ENCODE peak calls at places on chromosomes 2 and 18, in five cellular contexts. E, V, R, L and Z are unnamed samples.

GRCh38 chr2:41595235-41595634 is 452.6 kb upstream of the PKDCC start:
- DNase-seq in E (no peak), V (no peak), R (no peak), L (no peak), Z (no peak)

GRCh38 chr2:160635488-160635887 is 141.9 kb upstream of the RBMS1 start:
- DNase-seq in E (no peak), V (no peak), R (no peak), L (no peak), Z (no peak)

GRCh38 chr2:127562930-127563329 is 27.4 kb downstream of the MYO7B start:
- DNase-seq in E (no peak), V (no peak), R (no peak), L (no peak), Z (no peak)

GRCh38 chr2:129872438-129872837 is 107.0 kb upstream of the RAB6C start:
- DNase-seq in E (no peak), V (no peak), R (no peak), L (no peak), Z (no peak)

GRCh38 chr18:55685638-55686037 is 97.6 kb upstream of the TCF4 start:
- DNase-seq in E (no peak), V (no peak), R (no peak), L (no peak), Z (no peak)

GRCh38 chr2:148528356-148529064 is 116.0 kb upstream of the EPC2 start:
- DNase-seq in E (no peak), V (no peak), R (no peak), L (no peak), Z (no peak)

GRCh38 chr18:3482258-3482657 is 32.3 kb downstream of the TGIF1 start:
- DNase-seq in E (no peak), V (no peak), R (no peak), L (no peak), Z (no peak)

GRCh38 chr2:148813603-148814065 is 61.4 kb upstream of the KIF5C start:
- DNase-seq in E (no peak), V (peak), R (peak), L (no peak), Z (no peak)

GRCh38 chr2:105787376-105788318 is 42.9 kb downstream of the NCK2 start:
- DNase-seq in E (no peak), V (peak), R (no peak), L (no peak), Z (no peak)

GRCh38 chr2:66665124-66665984 is 230.4 kb downstream of the MEIS1 start:
- DNase-seq in E (no peak), V (no peak), R (no peak), L (no peak), Z (no peak)

GRCh38 chr2:172251231-172251630 is 148.5 kb upstream of the DLX2 start:
- DNase-seq in E (no peak), V (no peak), R (no peak), L (no peak), Z (peak)

GRCh38 chr2:231172020-231172419 is 26.4 kb upstream of the ARMC9 start:
- DNase-seq in E (no peak), V (no peak), R (no peak), L (no peak), Z (no peak)

GRCh38 chr2:1088192-1088860 is 137.7 kb downstream of the SNTG2 start:
- DNase-seq in E (no peak), V (no peak), R (no peak), L (no peak), Z (no peak)

GRCh38 chr2:96143231-96143847 is 1.9 kb downstream of the DUSP2 start:
- DNase-seq in E (no peak), V (no peak), R (no peak), L (no peak), Z (no peak)

GRCh38 chr2:221518937-221519635 is 53.0 kb downstream of the EPHA4 start:
- DNase-seq in E (no peak), V (no peak), R (no peak), L (no peak), Z (no peak)

GRCh38 chr2:239252433-239253200 is 148.2 kb downstream of the HDAC4 start:
- DNase-seq in E (no peak), V (no peak), R (no peak), L (no peak), Z (peak)

GRCh38 chr18:79639072-79639829 is 40.4 kb upstream of the CTDP1 start:
- DNase-seq in E (no peak), V (no peak), R (no peak), L (no peak), Z (no peak)

GRCh38 chr2:96353032-96353561 is 17.5 kb downstream of the NCAPH start:
- DNase-seq in E (no peak), V (peak), R (no peak), L (no peak), Z (no peak)

GRCh38 chr2:158603205-158603604 is 146.5 kb downstream of the PKP4 start:
- DNase-seq in E (no peak), V (no peak), R (no peak), L (no peak), Z (no peak)

GRCh38 chr2:240644171-240644651 is 18.9 kb downstream of the GPR35 start:
- DNase-seq in E (no peak), V (no peak), R (no peak), L (no peak), Z (no peak)

GRCh38 chr2:6914829-6915228 is 2.4 kb upstream of the RNF144A start:
- DNase-seq in E (peak), V (no peak), R (no peak), L (no peak), Z (peak)

GRCh38 chr2:205964111-205964761 is 121.7 kb downstream of the INO80D start:
- DNase-seq in E (no peak), V (no peak), R (no peak), L (peak), Z (peak)

GRCh38 chr2:178298785-178299212 is 104.5 kb downstream of the OSBPL6 start:
- DNase-seq in E (no peak), V (no peak), R (no peak), L (no peak), Z (peak)

GRCh38 chr18:52312321-52312720 is 27.7 kb upstream of the DCC start:
- DNase-seq in E (no peak), V (no peak), R (no peak), L (no peak), Z (no peak)

GRCh38 chr2:127014630-127015029 is 92.3 kb downstream of the BIN1 start:
- DNase-seq in E (peak), V (no peak), R (no peak), L (no peak), Z (peak)

GRCh38 chr18:1011342-1011741 is 106.7 kb downstream of the ADCYAP1 start:
- DNase-seq in E (no peak), V (no peak), R (no peak), L (no peak), Z (no peak)

GRCh38 chr2:29349316-29350030 is 234.3 kb downstream of the CLIP4 start:
- DNase-seq in E (no peak), V (no peak), R (no peak), L (no peak), Z (no peak)

GRCh38 chr2:223026357-223027110 is 25.5 kb upstream of the KCNE4 start:
- DNase-seq in E (peak), V (peak), R (no peak), L (no peak), Z (peak)
- H3K27ac ChIP-seq in E (peak), V (no peak), R (no peak), L (no peak), Z (no peak)

GRCh38 chr2:200741468-200742202 is 70.1 kb upstream of the BZW1 start:
- DNase-seq in E (peak), V (no peak), R (no peak), L (peak), Z (no peak)
- TF ChIP-seq POLR2A in E (no peak), V (no peak), R (no peak), L (no peak), Z (no peak)

DNA sequence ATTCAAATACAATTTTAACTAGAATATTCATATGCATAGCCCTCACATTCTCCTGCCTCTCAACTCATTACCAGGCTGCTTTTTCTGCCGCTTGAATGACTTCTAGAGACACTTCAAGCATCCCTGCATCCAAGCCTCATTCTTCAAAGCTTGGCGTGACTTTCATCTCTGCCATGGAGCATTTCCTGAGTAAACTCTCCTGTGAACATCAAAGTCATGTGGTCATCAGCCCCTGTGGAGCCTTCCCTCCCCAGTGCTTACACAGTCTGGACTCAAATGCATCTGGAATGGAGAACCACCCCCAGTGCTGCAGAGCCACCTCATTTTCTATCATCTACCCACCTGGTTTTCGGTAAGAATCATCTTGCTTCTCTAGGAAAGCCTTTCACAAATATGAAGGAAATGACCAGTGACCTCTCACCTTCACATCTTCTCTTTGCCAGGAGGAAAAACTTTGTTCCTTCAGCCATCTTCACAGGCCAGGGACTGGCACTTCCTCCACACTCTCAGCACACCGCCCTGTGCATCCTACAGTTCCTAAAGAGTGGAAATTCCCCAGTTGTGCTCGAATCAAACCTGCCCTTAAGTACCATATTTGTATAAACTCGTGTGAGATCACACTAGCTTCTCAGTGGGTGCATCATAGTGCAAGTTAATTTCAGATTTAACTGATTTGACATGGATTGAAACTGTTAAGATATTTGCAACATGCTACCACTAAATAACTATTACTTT is 116.4 kb downstream of the COL6A3 start:
- DNase-seq in E (no peak), V (no peak), R (no peak), L (peak), Z (no peak)
- TF ChIP-seq MYC in E (no peak), V (no peak), R (no peak), L (no peak), Z (no peak)

GRCh38 chr2:73897934-73898333 is 5.1 kb downstream of the ACTG2 start:
- DNase-seq in E (no peak), V (no peak), R (no peak), L (no peak), Z (no peak)

GRCh38 chr2:73895473-73895872 is 2.7 kb downstream of the ACTG2 start:
- DNase-seq in E (no peak), V (no peak), R (no peak), L (no peak), Z (no peak)

GRCh38 chr2:73897240-73897583 is 4.4 kb downstream of the ACTG2 start:
- DNase-seq in E (no peak), V (no peak), R (no peak), L (no peak), Z (no peak)

GRCh38 chr2:73894877-73895276 is 2.1 kb downstream of the ACTG2 start:
- DNase-seq in E (no peak), V (no peak), R (no peak), L (no peak), Z (no peak)

GRCh38 chr2:73896362-73897239 is 3.8 kb downstream of the ACTG2 start:
- DNase-seq in E (no peak), V (no peak), R (peak), L (no peak), Z (no peak)
- H3K27ac ChIP-seq in E (no peak), V (no peak), R (no peak), L (no peak), Z (no peak)